ENCODE peak calls at places on chromosomes 7 and 10, in seven cellular contexts. One of them, this sample, is unnamed.

GRCh38 chr10:5811387-5811821 is 1.8 kb downstream of the GDI2 start:
- DNase-seq in CD8-positive, alpha-beta memory T cell: no peak
- DNase-seq in gastrocnemius medialis: no peak
- DNase-seq in PC-9: no peak
- DNase-seq in fibroblast of lung: peak; percentile 74
- DNase-seq in heart left ventricle: no peak
- DNase-seq in trophoblast cell: no peak
- DNase-seq in this sample: no peak

GRCh38 chr7:50696810-50697582 is 85.7 kb downstream of the GRB10 start:
- DNase-seq in PC-9: no peak
- DNase-seq in gastrocnemius medialis: no peak
- DNase-seq in fibroblast of lung: no peak
- DNase-seq in heart left ventricle: no peak
- DNase-seq in CD8-positive, alpha-beta memory T cell: no peak
- DNase-seq in trophoblast cell: no peak
- DNase-seq in this sample: no peak

GRCh38 chr7:24715661-24716479 is 41.4 kb downstream of the GSDME start:
- DNase-seq in gastrocnemius medialis: no peak
- DNase-seq in PC-9: no peak
- DNase-seq in trophoblast cell: no peak
- DNase-seq in CD8-positive, alpha-beta memory T cell: no peak
- DNase-seq in heart left ventricle: no peak
- DNase-seq in fibroblast of lung: peak; percentile 56
- DNase-seq in this sample: no peak

GRCh38 chr10:34528320-34528719 is 286.8 kb downstream of the PARD3 start:
- DNase-seq in trophoblast cell: peak; percentile 92
- DNase-seq in fibroblast of lung: peak; percentile 99
- DNase-seq in gastrocnemius medialis: no peak
- DNase-seq in PC-9: peak; percentile 94
- DNase-seq in heart left ventricle: no peak
- DNase-seq in CD8-positive, alpha-beta memory T cell: no peak
- DNase-seq in this sample: peak; percentile 28

GRCh38 chr10:109977382-109977806 is 30.4 kb upstream of the ADD3 start:
- DNase-seq in PC-9: no peak
- DNase-seq in trophoblast cell: peak; percentile 38
- DNase-seq in fibroblast of lung: peak; percentile 68
- DNase-seq in heart left ventricle: no peak
- DNase-seq in gastrocnemius medialis: no peak
- DNase-seq in CD8-positive, alpha-beta memory T cell: no peak
- DNase-seq in this sample: peak; percentile 92

GRCh38 chr7:14398531-14398930 is 409.1 kb upstream of the ETV1 start:
- DNase-seq in CD8-positive, alpha-beta memory T cell: no peak
- DNase-seq in heart left ventricle: no peak
- DNase-seq in trophoblast cell: no peak
- DNase-seq in gastrocnemius medialis: no peak
- DNase-seq in PC-9: no peak
- DNase-seq in fibroblast of lung: no peak
- DNase-seq in this sample: no peak

GRCh38 chr10:119480667-119481066 is 61.9 kb downstream of the RGS10 start:
- DNase-seq in PC-9: no peak
- DNase-seq in gastrocnemius medialis: no peak
- DNase-seq in trophoblast cell: no peak
- DNase-seq in CD8-positive, alpha-beta memory T cell: no peak
- DNase-seq in fibroblast of lung: no peak
- DNase-seq in heart left ventricle: no peak
- DNase-seq in this sample: no peak

GRCh38 chr7:83475403-83475802 is 173.5 kb downstream of the SEMA3E start:
- DNase-seq in CD8-positive, alpha-beta memory T cell: no peak
- DNase-seq in trophoblast cell: no peak
- DNase-seq in PC-9: no peak
- DNase-seq in fibroblast of lung: no peak
- DNase-seq in gastrocnemius medialis: no peak
- DNase-seq in heart left ventricle: no peak
- DNase-seq in this sample: peak; percentile 64

GRCh38 chr10:131651674-131652093 is 249.1 kb upstream of the PPP2R2D start:
- DNase-seq in CD8-positive, alpha-beta memory T cell: no peak
- DNase-seq in PC-9: no peak
- DNase-seq in gastrocnemius medialis: no peak
- DNase-seq in trophoblast cell: no peak
- DNase-seq in heart left ventricle: no peak
- DNase-seq in fibroblast of lung: no peak
- DNase-seq in this sample: no peak

GRCh38 chr10:124150807-124151417 is 57.5 kb upstream of the CHST15 start:
- DNase-seq in CD8-positive, alpha-beta memory T cell: no peak
- DNase-seq in trophoblast cell: no peak
- DNase-seq in gastrocnemius medialis: peak; percentile 52
- DNase-seq in heart left ventricle: no peak
- DNase-seq in fibroblast of lung: no peak
- DNase-seq in PC-9: no peak
- DNase-seq in this sample: no peak

GRCh38 chr7:94420321-94420720 is 25.6 kb downstream of the COL1A2 start:
- DNase-seq in CD8-positive, alpha-beta memory T cell: no peak
- DNase-seq in gastrocnemius medialis: no peak
- DNase-seq in heart left ventricle: no peak
- DNase-seq in PC-9: no peak
- DNase-seq in fibroblast of lung: no peak
- DNase-seq in trophoblast cell: no peak
- DNase-seq in this sample: no peak

GRCh38 chr10:13001041-13001886 is at the start of gene CCDC3:
- DNase-seq in heart left ventricle: peak; percentile 58
- DNase-seq in PC-9: no peak
- DNase-seq in fibroblast of lung: peak; percentile 24
- DNase-seq in CD8-positive, alpha-beta memory T cell: no peak
- DNase-seq in trophoblast cell: no peak
- DNase-seq in gastrocnemius medialis: no peak
- DNase-seq in this sample: peak; percentile 58

GRCh38 chr10:99926925-99927718 is 82.6 kb downstream of the DNMBP start:
- DNase-seq in gastrocnemius medialis: peak; percentile 11
- DNase-seq in trophoblast cell: no peak
- DNase-seq in heart left ventricle: peak; percentile 73
- DNase-seq in fibroblast of lung: peak; percentile 74
- DNase-seq in PC-9: peak; percentile 65
- DNase-seq in CD8-positive, alpha-beta memory T cell: no peak
- DNase-seq in this sample: no peak

GRCh38 chr7:12771378-12771877 is 84.0 kb downstream of the ARL4A start:
- DNase-seq in trophoblast cell: no peak
- DNase-seq in fibroblast of lung: peak; percentile 91
- DNase-seq in heart left ventricle: no peak
- DNase-seq in gastrocnemius medialis: peak; percentile 5
- DNase-seq in PC-9: no peak
- DNase-seq in CD8-positive, alpha-beta memory T cell: no peak
- DNase-seq in this sample: no peak

GRCh38 chr10:69065406-69066361 is 22.2 kb upstream of the SRGN start:
- DNase-seq in trophoblast cell: peak; percentile 51
- DNase-seq in gastrocnemius medialis: no peak
- DNase-seq in fibroblast of lung: peak; percentile 65
- DNase-seq in PC-9: no peak
- DNase-seq in heart left ventricle: no peak
- DNase-seq in CD8-positive, alpha-beta memory T cell: no peak
- DNase-seq in this sample: no peak

GRCh38 chr10:50382576-50383023 is 131.3 kb upstream of the ASAH2 start:
- DNase-seq in fibroblast of lung: no peak
- DNase-seq in PC-9: no peak
- DNase-seq in trophoblast cell: no peak
- DNase-seq in gastrocnemius medialis: no peak
- DNase-seq in heart left ventricle: no peak
- DNase-seq in CD8-positive, alpha-beta memory T cell: no peak
- DNase-seq in this sample: no peak

GRCh38 chr7:151440799-151441443 is 980 bp upstream of the CRYGN start:
- DNase-seq in CD8-positive, alpha-beta memory T cell: no peak
- DNase-seq in heart left ventricle: no peak
- DNase-seq in fibroblast of lung: no peak
- DNase-seq in trophoblast cell: no peak
- DNase-seq in gastrocnemius medialis: no peak
- DNase-seq in PC-9: no peak
- DNase-seq in this sample: no peak

GRCh38 chr10:83680470-83680891 is 458.8 kb upstream of the GHITM start:
- DNase-seq in trophoblast cell: no peak
- DNase-seq in gastrocnemius medialis: no peak
- DNase-seq in PC-9: no peak
- DNase-seq in heart left ventricle: no peak
- DNase-seq in CD8-positive, alpha-beta memory T cell: peak; percentile 11
- DNase-seq in fibroblast of lung: no peak
- DNase-seq in this sample: no peak

GRCh38 chr7:94348142-94348541 is 46.6 kb upstream of the COL1A2 start:
- DNase-seq in heart left ventricle: no peak
- DNase-seq in fibroblast of lung: peak; percentile 96
- DNase-seq in gastrocnemius medialis: no peak
- DNase-seq in CD8-positive, alpha-beta memory T cell: no peak
- DNase-seq in PC-9: no peak
- DNase-seq in trophoblast cell: no peak
- DNase-seq in this sample: no peak

GRCh38 chr7:147332988-147333387 is 1216.4 kb downstream of the CNTNAP2 start:
- DNase-seq in fibroblast of lung: no peak
- DNase-seq in PC-9: no peak
- DNase-seq in trophoblast cell: no peak
- DNase-seq in CD8-positive, alpha-beta memory T cell: no peak
- DNase-seq in gastrocnemius medialis: no peak
- DNase-seq in heart left ventricle: no peak
- DNase-seq in this sample: no peak

GRCh38 chr7:28729685-28730084 is 228.4 kb downstream of the TRIL start:
- DNase-seq in CD8-positive, alpha-beta memory T cell: no peak
- DNase-seq in PC-9: no peak
- DNase-seq in gastrocnemius medialis: no peak
- DNase-seq in fibroblast of lung: peak; percentile 59
- DNase-seq in trophoblast cell: no peak
- DNase-seq in heart left ventricle: no peak
- DNase-seq in this sample: no peak

GRCh38 chr10:132788831-132789219 is 2.9 kb upstream of the NKX6-2 start:
- DNase-seq in trophoblast cell: no peak
- DNase-seq in CD8-positive, alpha-beta memory T cell: no peak
- DNase-seq in fibroblast of lung: no peak
- DNase-seq in heart left ventricle: no peak
- DNase-seq in gastrocnemius medialis: no peak
- DNase-seq in PC-9: no peak
- DNase-seq in this sample: no peak

GRCh38 chr10:118017071-118017740 is 29.5 kb downstream of the RAB11FIP2 start:
- DNase-seq in PC-9: no peak
- DNase-seq in gastrocnemius medialis: no peak
- DNase-seq in trophoblast cell: peak; percentile 30
- DNase-seq in fibroblast of lung: no peak
- DNase-seq in CD8-positive, alpha-beta memory T cell: no peak
- DNase-seq in heart left ventricle: no peak
- DNase-seq in this sample: no peak

GRCh38 chr10:118017850-118018249 is 28.9 kb downstream of the RAB11FIP2 start:
- DNase-seq in CD8-positive, alpha-beta memory T cell: no peak
- DNase-seq in fibroblast of lung: no peak
- DNase-seq in trophoblast cell: peak; percentile 25
- DNase-seq in heart left ventricle: no peak
- DNase-seq in gastrocnemius medialis: no peak
- DNase-seq in PC-9: no peak
- DNase-seq in this sample: peak; percentile 11

GRCh38 chr10:118020365-118020764 is 26.4 kb downstream of the RAB11FIP2 start:
- DNase-seq in trophoblast cell: no peak
- DNase-seq in PC-9: no peak
- DNase-seq in CD8-positive, alpha-beta memory T cell: no peak
- DNase-seq in gastrocnemius medialis: no peak
- DNase-seq in heart left ventricle: no peak
- DNase-seq in fibroblast of lung: no peak
- DNase-seq in this sample: peak; percentile 15
- H3K4me1 ChIP-seq in trophoblast cell: peaks cover 7% of the 10 kb centered on the region
- H3K4me1 ChIP-seq in PC-9: no peaks in the 10 kb centered on the region
- H3K4me1 ChIP-seq in CD8-positive, alpha-beta memory T cell: no peaks in the 10 kb centered on the region
- H3K4me1 ChIP-seq in gastrocnemius medialis: no peaks in the 10 kb centered on the region
- H3K4me1 ChIP-seq in heart left ventricle: no peaks in the 10 kb centered on the region
- H3K4me1 ChIP-seq in fibroblast of lung: no peaks in the 10 kb centered on the region
- H3K4me1 ChIP-seq in this sample: peaks cover 7% of the 10 kb centered on the region

DNA sequence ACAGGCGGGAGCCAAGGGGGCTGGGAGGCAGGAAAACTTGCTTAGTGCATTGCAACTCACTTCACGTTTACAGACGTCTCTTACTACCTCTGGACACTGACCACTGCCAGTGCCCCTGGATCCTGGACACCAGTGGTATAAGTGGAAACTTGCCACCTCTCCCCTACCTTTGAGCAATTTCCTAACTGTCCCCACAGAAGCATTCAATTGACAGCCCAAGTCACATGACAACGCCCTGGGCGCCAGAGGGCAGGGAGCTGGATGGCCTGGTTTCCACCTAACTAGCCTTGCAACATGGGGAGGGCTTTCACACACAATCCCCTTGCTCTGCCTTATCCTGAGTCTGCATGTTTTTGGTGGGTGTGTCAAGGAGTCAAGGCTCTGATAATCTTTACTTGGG is 113.8 kb downstream of the DYNC2I1 start:
- DNase-seq in CD8-positive, alpha-beta memory T cell: no peak
- DNase-seq in gastrocnemius medialis: no peak
- DNase-seq in trophoblast cell: no peak
- DNase-seq in heart left ventricle: no peak
- DNase-seq in fibroblast of lung: no peak
- DNase-seq in PC-9: no peak
- DNase-seq in this sample: no peak
- H3K9me3 ChIP-seq in CD8-positive, alpha-beta memory T cell: no peaks in the 10 kb centered on the region
- H3K9me3 ChIP-seq in gastrocnemius medialis: peaks cover 6% of the 10 kb centered on the region
- H3K9me3 ChIP-seq in trophoblast cell: peaks cover 25% of the 10 kb centered on the region
- H3K9me3 ChIP-seq in heart left ventricle: peaks cover 36% of the 10 kb centered on the region
- H3K9me3 ChIP-seq in fibroblast of lung: no peaks in the 10 kb centered on the region
- H3K9me3 ChIP-seq in PC-9: peaks cover 10% of the 10 kb centered on the region
- H3K9me3 ChIP-seq in this sample: peaks cover 18% of the 10 kb centered on the region

GRCh38 chr10:102400598-102401321 is 5.3 kb downstream of the NFKB2 start:
- DNase-seq in gastrocnemius medialis: no peak
- DNase-seq in heart left ventricle: no peak
- DNase-seq in CD8-positive, alpha-beta memory T cell: no peak
- DNase-seq in fibroblast of lung: no peak
- DNase-seq in trophoblast cell: no peak
- DNase-seq in PC-9: no peak
- DNase-seq in this sample: no peak
- H3K4me1 ChIP-seq in gastrocnemius medialis: peaks cover 19% of the 10 kb centered on the region
- H3K4me1 ChIP-seq in heart left ventricle: peaks cover 28% of the 10 kb centered on the region
- H3K4me1 ChIP-seq in CD8-positive, alpha-beta memory T cell: peaks cover 33% of the 10 kb centered on the region
- H3K4me1 ChIP-seq in fibroblast of lung: peaks cover 4% of the 10 kb centered on the region
- H3K4me1 ChIP-seq in trophoblast cell: peaks cover 33% of the 10 kb centered on the region
- H3K4me1 ChIP-seq in PC-9: peaks cover 18% of the 10 kb centered on the region
- H3K4me1 ChIP-seq in this sample: peaks cover 35% of the 10 kb centered on the region

GRCh38 chr7:99525713-99526440 is 21.4 kb downstream of the ZKSCAN5 start:
- DNase-seq in PC-9: no peak
- DNase-seq in heart left ventricle: no peak
- DNase-seq in gastrocnemius medialis: no peak
- DNase-seq in CD8-positive, alpha-beta memory T cell: no peak
- DNase-seq in fibroblast of lung: no peak
- DNase-seq in trophoblast cell: no peak
- DNase-seq in this sample: peak; percentile 47

GRCh38 chr7:99535667-99536066 is 16.2 kb downstream of the FAM200A start:
- DNase-seq in PC-9: no peak
- DNase-seq in gastrocnemius medialis: no peak
- DNase-seq in fibroblast of lung: no peak
- DNase-seq in trophoblast cell: no peak
- DNase-seq in CD8-positive, alpha-beta memory T cell: no peak
- DNase-seq in heart left ventricle: no peak
- DNase-seq in this sample: no peak

DNA sequence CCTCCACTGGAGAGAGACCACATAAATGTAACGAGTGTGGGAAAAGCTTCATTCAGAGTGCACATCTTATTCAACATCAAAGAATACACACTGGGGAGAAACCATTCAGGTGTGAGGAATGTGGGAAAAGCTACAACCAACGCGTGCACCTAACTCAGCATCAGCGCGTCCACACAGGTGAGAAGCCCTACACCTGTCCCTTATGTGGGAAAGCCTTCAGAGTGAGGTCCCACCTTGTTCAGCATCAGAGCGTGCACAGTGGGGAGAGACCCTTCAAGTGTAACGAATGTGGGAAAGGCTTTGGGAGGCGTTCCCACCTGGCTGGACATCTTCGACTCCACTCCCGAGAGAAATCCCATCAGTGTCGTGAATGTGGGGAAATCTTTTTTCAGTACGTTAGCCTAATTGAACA is 20.6 kb downstream of the FAM200A start:
- DNase-seq in CD8-positive, alpha-beta memory T cell: no peak
- DNase-seq in fibroblast of lung: peak; percentile 8
- DNase-seq in heart left ventricle: no peak
- DNase-seq in trophoblast cell: no peak
- DNase-seq in PC-9: no peak
- DNase-seq in gastrocnemius medialis: no peak
- DNase-seq in this sample: no peak
- H3K9me3 ChIP-seq in CD8-positive, alpha-beta memory T cell: peaks cover 24% of the 10 kb centered on the region
- H3K9me3 ChIP-seq in fibroblast of lung: peaks cover 12% of the 10 kb centered on the region
- H3K9me3 ChIP-seq in heart left ventricle: peaks cover 86% of the 10 kb centered on the region
- H3K9me3 ChIP-seq in trophoblast cell: peaks cover 23% of the 10 kb centered on the region
- H3K9me3 ChIP-seq in PC-9: peaks cover 55% of the 10 kb centered on the region
- H3K9me3 ChIP-seq in gastrocnemius medialis: peaks cover 39% of the 10 kb centered on the region
- H3K9me3 ChIP-seq in this sample: peaks cover 24% of the 10 kb centered on the region